ENCODE peak calls at places on chromosomes 11 and 22, in six cellular contexts. I is activated CD4-positive, alpha-beta T cell treated with anti-CD3 and anti-CD28 coated beads for 24 hours; G is Caco-2; B is NCI-H1105 treated with DMSO at 0.1 percent for 48 hours; L is PC-9; K is aorta. W is an unnamed sample.

GRCh38 chr22:26994801-26995200 is 337.4 kb downstream of the MIAT start:
- DNase-seq in G (no peak), B (no peak), K (no peak), L (no peak), I (no peak), W (no peak)

GRCh38 chr22:27086728-27087450 is 429.5 kb downstream of the MIAT start:
- DNase-seq in L (no peak), I (no peak), G (no peak), B (no peak), K (no peak), W (no peak)

GRCh38 chr11:45754746-45755145 is 50.2 kb upstream of the SLC35C1 start:
- DNase-seq in L (no peak), B (no peak), I (no peak), K (no peak), G (no peak), W (no peak)

GRCh38 chr22:24760708-24761306 is 13.7 kb downstream of the PIWIL3 start:
- DNase-seq in B (no peak), L (no peak), G (no peak), K (no peak), I (no peak), W (no peak)

GRCh38 chr11:5348516-5349194 is 2.7 kb upstream of the OR51B6 start:
- DNase-seq in L (no peak), K (no peak), G (no peak), B (no peak), I (no peak), W (no peak)

GRCh38 chr11:38718659-38719058 is 2120.6 kb upstream of the RAG2 start:
- DNase-seq in I (no peak), B (no peak), L (no peak), K (no peak), G (no peak), W (no peak)

GRCh38 chr11:36437413-36437812 is 72.7 kb downstream of the TRAF6 start:
- DNase-seq in B (no peak), G (no peak), I (no peak), K (no peak), L (no peak), W (no peak)

GRCh38 chr11:3368199-3368598 is 10.7 kb downstream of the ZNF195 start:
- DNase-seq in G (no peak), L (no peak), K (no peak), I (no peak), B (no peak), W (no peak)

GRCh38 chr22:40204331-40205116 is 26.8 kb downstream of the TNRC6B start:
- DNase-seq in I (no peak), K (no peak), L (no peak), B (no peak), G (peak), W (no peak)

GRCh38 chr11:1100417-1101245 is 26.0 kb downstream of the MUC2 start:
- DNase-seq in G (no peak), I (no peak), L (no peak), K (peak), B (no peak), W (no peak)

GRCh38 chr11:78784321-78785061 is 209.8 kb upstream of the NARS2 start:
- DNase-seq in K (no peak), L (no peak), G (no peak), B (no peak), I (no peak), W (no peak)

GRCh38 chr11:94546886-94547285 is 3.2 kb downstream of the FUT4 start:
- DNase-seq in G (peak), B (peak), K (no peak), I (no peak), L (no peak), W (no peak)

GRCh38 chr11:2525166-2525861 is 80.5 kb downstream of the KCNQ1 start:
- DNase-seq in B (no peak), G (no peak), K (peak), L (no peak), I (no peak), W (peak)

GRCh38 chr11:126547161-126547560 is 191.7 kb downstream of the ST3GAL4 start:
- DNase-seq in I (no peak), G (no peak), L (no peak), K (no peak), B (no peak), W (no peak)

GRCh38 chr11:74820763-74821162 is 72.1 kb downstream of the RNF169 start:
- DNase-seq in G (no peak), B (no peak), I (no peak), L (no peak), K (no peak), W (no peak)

GRCh38 chr11:115699326-115699725 is 195.1 kb upstream of the CADM1 start:
- DNase-seq in B (no peak), G (no peak), L (no peak), I (no peak), K (no peak), W (no peak)

GRCh38 chr22:44312766-44313165 is at the start of gene SHISAL1:
- DNase-seq in G (no peak), L (no peak), I (no peak), K (no peak), B (no peak), W (no peak)

GRCh38 chr11:46246514-46246913 is 30.9 kb upstream of the CREB3L1 start:
- DNase-seq in L (no peak), K (no peak), B (no peak), G (no peak), I (no peak), W (no peak)

GRCh38 chr22:39408173-39408572 is 8.6 kb downstream of the TAB1 start:
- DNase-seq in B (no peak), K (peak), I (no peak), L (no peak), G (no peak), W (no peak)

GRCh38 chr11:73404048-73404447 is 27.8 kb downstream of the RELT start:
- DNase-seq in G (peak), K (peak), L (no peak), I (no peak), B (peak), W (peak)

GRCh38 chr22:41917906-41918791 is 3.3 kb upstream of the SHISA8 start:
- DNase-seq in L (peak), G (no peak), B (no peak), I (no peak), K (peak), W (peak)

GRCh38 chr22:46196268-46196667 is 45.9 kb downstream of the PPARA start:
- DNase-seq in I (no peak), G (no peak), K (no peak), L (no peak), B (no peak), W (peak)

GRCh38 chr11:86116996-86117705 is 48.3 kb upstream of the PICALM start:
- DNase-seq in B (no peak), G (no peak), K (no peak), L (no peak), I (no peak), W (no peak)

GRCh38 chr11:33723238-33723881 is 12.9 kb downstream of the CD59 start:
- DNase-seq in K (no peak), L (peak), I (no peak), G (no peak), B (no peak), W (peak)

GRCh38 chr11:17256512-17256911 is 20.0 kb upstream of the NUCB2 start:
- DNase-seq in B (no peak), L (peak), I (no peak), K (no peak), G (no peak), W (no peak)

GRCh38 chr11:72144807-72145565 is 9.5 kb downstream of the FOLR3 start:
- DNase-seq in B (no peak), I (no peak), L (peak), K (no peak), G (no peak), W (no peak)

GRCh38 chr11:34501962-34502361 is 11.6 kb downstream of the ELF5 start:
- DNase-seq in K (no peak), B (no peak), L (peak), G (no peak), I (no peak), W (no peak)

GRCh38 chr11:36777302-36777701 is 179.3 kb upstream of the RAG2 start:
- DNase-seq in L (no peak), I (no peak), B (no peak), K (no peak), G (no peak), W (no peak)

GRCh38 chr11:1868056-1868635 is 15.3 kb downstream of the LSP1 start:
- DNase-seq in K (no peak), B (no peak), L (no peak), I (no peak), G (no peak), W (no peak)

W was measured in left cardiac atrium.